ENCODE peak calls at places on chromosomes 1 and 21, in nine cellular contexts. One of them, this sample, is unnamed.

GRCh38 chr21:41958886-41959563 is 5.2 kb upstream of the C2CD2 start:
- DNase-seq in testis: peak; percentile 9
- DNase-seq in adrenal gland: peak; percentile 90
- DNase-seq in tibial artery: peak; percentile 91
- DNase-seq in neural progenitor cell: no peak
- DNase-seq in GM13977: peak; percentile 17
- DNase-seq in fibroblast of lung: no peak
- DNase-seq in mammary epithelial cell: peak; percentile 81
- DNase-seq in breast epithelium: peak; percentile 82
- DNase-seq in this sample: no peak

GRCh38 chr1:56773341-56774066 is 45.7 kb downstream of the FYB2 start:
- DNase-seq in testis: no peak
- DNase-seq in adrenal gland: no peak
- DNase-seq in tibial artery: no peak
- DNase-seq in neural progenitor cell: no peak
- DNase-seq in GM13977: no peak
- DNase-seq in fibroblast of lung: peak; percentile 10
- DNase-seq in mammary epithelial cell: no peak
- DNase-seq in breast epithelium: no peak
- DNase-seq in this sample: no peak

GRCh38 chr21:38968887-38969543 is 163.3 kb downstream of the ETS2 start:
- DNase-seq in testis: no peak
- DNase-seq in adrenal gland: no peak
- DNase-seq in tibial artery: no peak
- DNase-seq in neural progenitor cell: no peak
- DNase-seq in GM13977: no peak
- DNase-seq in fibroblast of lung: no peak
- DNase-seq in mammary epithelial cell: no peak
- DNase-seq in breast epithelium: no peak
- DNase-seq in this sample: no peak

GRCh38 chr1:29592731-29593130 is 356.4 kb downstream of the PTPRU start:
- DNase-seq in testis: no peak
- DNase-seq in adrenal gland: no peak
- DNase-seq in tibial artery: no peak
- DNase-seq in neural progenitor cell: no peak
- DNase-seq in GM13977: no peak
- DNase-seq in fibroblast of lung: no peak
- DNase-seq in mammary epithelial cell: no peak
- DNase-seq in breast epithelium: no peak
- DNase-seq in this sample: no peak

GRCh38 chr21:41668686-41669532 is 97.9 kb downstream of the RIPK4 start:
- DNase-seq in testis: no peak
- DNase-seq in adrenal gland: no peak
- DNase-seq in tibial artery: peak; percentile 53
- DNase-seq in neural progenitor cell: no peak
- DNase-seq in GM13977: no peak
- DNase-seq in fibroblast of lung: no peak
- DNase-seq in mammary epithelial cell: no peak
- DNase-seq in breast epithelium: no peak
- DNase-seq in this sample: no peak

GRCh38 chr1:165481820-165482532 is 37.0 kb upstream of the RXRG start:
- DNase-seq in testis: peak; percentile 41
- DNase-seq in adrenal gland: no peak
- DNase-seq in tibial artery: no peak
- DNase-seq in neural progenitor cell: no peak
- DNase-seq in GM13977: no peak
- DNase-seq in fibroblast of lung: peak; percentile 81
- DNase-seq in mammary epithelial cell: peak; percentile 96
- DNase-seq in breast epithelium: peak; percentile 31
- DNase-seq in this sample: no peak

GRCh38 chr1:229309684-229310083 is 33.2 kb downstream of the CCSAP start:
- DNase-seq in testis: no peak
- DNase-seq in adrenal gland: no peak
- DNase-seq in tibial artery: no peak
- DNase-seq in neural progenitor cell: no peak
- DNase-seq in GM13977: no peak
- DNase-seq in fibroblast of lung: no peak
- DNase-seq in mammary epithelial cell: no peak
- DNase-seq in breast epithelium: no peak
- DNase-seq in this sample: no peak

GRCh38 chr1:40627987-40628902 is 37.2 kb downstream of the RIMS3 start:
- DNase-seq in testis: no peak
- DNase-seq in adrenal gland: no peak
- DNase-seq in tibial artery: peak; percentile 34
- DNase-seq in neural progenitor cell: no peak
- DNase-seq in GM13977: peak; percentile 57
- DNase-seq in fibroblast of lung: no peak
- DNase-seq in mammary epithelial cell: peak; percentile 84
- DNase-seq in breast epithelium: no peak
- DNase-seq in this sample: peak; percentile 73

GRCh38 chr1:229410692-229411433 is 23.0 kb downstream of the ACTA1 start:
- DNase-seq in testis: peak; percentile 82
- DNase-seq in adrenal gland: peak; percentile 91
- DNase-seq in tibial artery: peak; percentile 89
- DNase-seq in neural progenitor cell: peak; percentile 56
- DNase-seq in GM13977: no peak
- DNase-seq in fibroblast of lung: peak; percentile 64
- DNase-seq in mammary epithelial cell: peak; percentile 43
- DNase-seq in breast epithelium: no peak
- DNase-seq in this sample: no peak

GRCh38 chr1:45305231-45305630 is 21.5 kb upstream of the HPDL start:
- DNase-seq in testis: no peak
- DNase-seq in adrenal gland: no peak
- DNase-seq in tibial artery: peak; percentile 51
- DNase-seq in neural progenitor cell: no peak
- DNase-seq in GM13977: no peak
- DNase-seq in fibroblast of lung: no peak
- DNase-seq in mammary epithelial cell: no peak
- DNase-seq in breast epithelium: no peak
- DNase-seq in this sample: no peak

GRCh38 chr1:45302505-45303331 is 24.0 kb upstream of the HPDL start:
- DNase-seq in testis: no peak
- DNase-seq in adrenal gland: no peak
- DNase-seq in tibial artery: no peak
- DNase-seq in neural progenitor cell: no peak
- DNase-seq in GM13977: no peak
- DNase-seq in fibroblast of lung: no peak
- DNase-seq in mammary epithelial cell: no peak
- DNase-seq in breast epithelium: no peak
- DNase-seq in this sample: peak; percentile 24

GRCh38 chr1:45306319-45306718 is 20.4 kb upstream of the HPDL start:
- DNase-seq in testis: no peak
- DNase-seq in adrenal gland: no peak
- DNase-seq in tibial artery: no peak
- DNase-seq in neural progenitor cell: peak; percentile 42
- DNase-seq in GM13977: peak; percentile 70
- DNase-seq in fibroblast of lung: peak; percentile 32
- DNase-seq in mammary epithelial cell: peak; percentile 30
- DNase-seq in breast epithelium: no peak
- DNase-seq in this sample: peak; percentile 59

GRCh38 chr1:45304311-45305081 is 22.2 kb upstream of the HPDL start:
- DNase-seq in testis: peak; percentile 34
- DNase-seq in adrenal gland: peak; percentile 45
- DNase-seq in tibial artery: peak; percentile 59
- DNase-seq in neural progenitor cell: peak; percentile 38
- DNase-seq in GM13977: peak; percentile 28
- DNase-seq in fibroblast of lung: peak; percentile 10
- DNase-seq in mammary epithelial cell: no peak
- DNase-seq in breast epithelium: no peak
- DNase-seq in this sample: peak; percentile 50

GRCh38 chr1:45303582-45304310 is 22.9 kb upstream of the HPDL start:
- DNase-seq in testis: peak; percentile 99
- DNase-seq in adrenal gland: peak; percentile 98
- DNase-seq in tibial artery: peak; percentile 99
- DNase-seq in neural progenitor cell: peak; percentile 98
- DNase-seq in GM13977: peak; percentile 96
- DNase-seq in fibroblast of lung: peak; percentile 97
- DNase-seq in mammary epithelial cell: peak; percentile 97
- DNase-seq in breast epithelium: peak; percentile 98
- DNase-seq in this sample: peak; percentile 97
- TF ChIP-seq CTCF in testis: peak; percentile 84
- TF ChIP-seq CTCF in adrenal gland: peak; percentile 79
- TF ChIP-seq CTCF in tibial artery: peak; percentile 62
- TF ChIP-seq CTCF in neural progenitor cell: peak; percentile 67
- TF ChIP-seq CTCF in GM13977: peak; percentile 86
- TF ChIP-seq CTCF in fibroblast of lung: peak; percentile 48
- TF ChIP-seq CTCF in mammary epithelial cell: peak; percentile 17
- TF ChIP-seq CTCF in breast epithelium: peak; percentile 17
- TF ChIP-seq CTCF in this sample: peak; percentile 81

GRCh38 chr1:55504306-55504706 is 289.1 kb upstream of the USP24 start:
- DNase-seq in testis: no peak
- DNase-seq in adrenal gland: no peak
- DNase-seq in tibial artery: no peak
- DNase-seq in neural progenitor cell: peak; percentile 24
- DNase-seq in GM13977: no peak
- DNase-seq in fibroblast of lung: peak; percentile 4
- DNase-seq in mammary epithelial cell: no peak
- DNase-seq in breast epithelium: no peak
- DNase-seq in this sample: no peak

GRCh38 chr1:55505326-55505725 is 290.2 kb upstream of the USP24 start:
- DNase-seq in testis: no peak
- DNase-seq in adrenal gland: no peak
- DNase-seq in tibial artery: no peak
- DNase-seq in neural progenitor cell: no peak
- DNase-seq in GM13977: no peak
- DNase-seq in fibroblast of lung: no peak
- DNase-seq in mammary epithelial cell: no peak
- DNase-seq in breast epithelium: no peak
- DNase-seq in this sample: no peak

GRCh38 chr1:55507578-55507931 is 292.4 kb upstream of the USP24 start:
- DNase-seq in testis: no peak
- DNase-seq in adrenal gland: no peak
- DNase-seq in tibial artery: no peak
- DNase-seq in neural progenitor cell: no peak
- DNase-seq in GM13977: no peak
- DNase-seq in fibroblast of lung: no peak
- DNase-seq in mammary epithelial cell: no peak
- DNase-seq in breast epithelium: no peak
- DNase-seq in this sample: no peak

GRCh38 chr1:55503663-55504305 is 288.6 kb upstream of the USP24 start:
- DNase-seq in testis: no peak
- DNase-seq in adrenal gland: no peak
- DNase-seq in tibial artery: no peak
- DNase-seq in neural progenitor cell: no peak
- DNase-seq in GM13977: no peak
- DNase-seq in fibroblast of lung: peak; percentile 43
- DNase-seq in mammary epithelial cell: no peak
- DNase-seq in breast epithelium: no peak
- DNase-seq in this sample: no peak

DNA sequence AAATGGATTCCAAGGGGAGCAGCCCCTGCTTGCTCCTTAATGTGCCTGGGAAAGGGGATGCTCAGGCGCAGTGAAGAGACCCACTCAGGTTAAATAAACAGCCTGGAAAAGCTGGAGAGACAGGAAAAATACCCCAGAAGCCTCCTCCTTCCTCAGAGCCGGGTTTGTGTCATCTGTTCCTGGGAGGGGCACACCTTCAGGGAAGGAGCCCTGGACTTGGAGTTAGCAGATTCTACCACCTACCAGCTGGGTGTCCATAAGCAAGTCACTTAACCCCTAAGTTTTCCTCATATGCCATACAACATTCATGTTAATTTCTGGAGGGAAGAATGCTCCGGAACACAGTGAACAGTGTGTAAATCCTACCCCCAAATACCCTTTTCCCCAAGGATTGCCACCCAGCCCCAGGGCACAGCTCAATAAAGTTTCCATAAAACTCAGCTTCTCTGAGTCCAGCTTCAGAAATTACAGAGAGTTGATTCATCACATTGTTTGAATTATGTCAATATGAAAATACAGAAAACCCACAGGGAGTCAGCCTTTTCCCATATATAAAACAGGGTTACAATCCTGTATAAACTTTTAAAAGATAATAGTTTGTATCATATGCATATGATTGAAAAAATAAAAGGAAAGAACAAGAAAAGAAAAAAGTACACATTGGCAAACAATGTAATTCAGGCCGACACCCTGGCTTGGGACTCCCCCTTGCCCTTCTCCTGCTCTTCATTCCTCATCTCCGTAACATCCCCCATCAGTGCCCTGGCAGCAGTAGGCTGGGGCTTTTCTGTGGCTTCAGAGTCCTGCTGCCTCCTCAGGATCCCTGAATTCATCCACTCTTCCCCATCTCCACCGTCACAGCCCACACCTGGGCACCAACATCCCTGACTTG is 291.8 kb upstream of the USP24 start:
- DNase-seq in testis: no peak
- DNase-seq in adrenal gland: no peak
- DNase-seq in tibial artery: no peak
- DNase-seq in neural progenitor cell: no peak
- DNase-seq in GM13977: no peak
- DNase-seq in fibroblast of lung: peak; percentile 26
- DNase-seq in mammary epithelial cell: peak; percentile 40
- DNase-seq in breast epithelium: no peak
- DNase-seq in this sample: no peak
- TF ChIP-seq CTCF in testis: no peak
- TF ChIP-seq CTCF in adrenal gland: no peak
- TF ChIP-seq CTCF in tibial artery: no peak
- TF ChIP-seq CTCF in neural progenitor cell: no peak
- TF ChIP-seq CTCF in GM13977: no peak
- TF ChIP-seq CTCF in fibroblast of lung: no peak
- TF ChIP-seq CTCF in mammary epithelial cell: no peak
- TF ChIP-seq CTCF in breast epithelium: no peak
- TF ChIP-seq CTCF in this sample: no peak

DNA sequence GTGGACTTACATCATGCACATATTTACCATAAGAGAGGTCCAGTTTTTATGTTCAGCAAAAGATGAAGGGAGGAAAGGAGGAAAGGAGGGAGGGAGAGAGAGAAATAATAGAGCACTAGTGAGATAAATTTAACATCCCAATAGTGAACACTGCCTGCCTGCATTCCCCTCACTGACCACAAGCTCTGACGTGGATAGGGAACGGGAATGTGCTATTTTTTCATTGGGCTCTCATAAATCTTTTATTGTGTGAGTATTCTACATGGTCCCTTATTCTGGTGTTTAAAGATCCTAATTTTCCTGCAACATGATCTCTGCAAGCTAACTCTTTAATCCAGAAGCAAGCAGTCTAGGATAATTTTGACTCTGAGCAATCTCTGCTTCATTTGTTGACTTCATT is 82.2 kb downstream of the TTC3 start:
- DNase-seq in testis: no peak
- DNase-seq in adrenal gland: no peak
- DNase-seq in tibial artery: no peak
- DNase-seq in neural progenitor cell: no peak
- DNase-seq in GM13977: no peak
- DNase-seq in fibroblast of lung: peak; percentile 32
- DNase-seq in mammary epithelial cell: no peak
- DNase-seq in breast epithelium: no peak
- DNase-seq in this sample: no peak
- TF ChIP-seq CTCF in testis: no peak
- TF ChIP-seq CTCF in adrenal gland: peak; percentile 24
- TF ChIP-seq CTCF in tibial artery: peak; percentile 23
- TF ChIP-seq CTCF in neural progenitor cell: no peak
- TF ChIP-seq CTCF in GM13977: no peak
- TF ChIP-seq CTCF in fibroblast of lung: no peak
- TF ChIP-seq CTCF in mammary epithelial cell: no peak
- TF ChIP-seq CTCF in breast epithelium: no peak
- TF ChIP-seq CTCF in this sample: no peak

DNA sequence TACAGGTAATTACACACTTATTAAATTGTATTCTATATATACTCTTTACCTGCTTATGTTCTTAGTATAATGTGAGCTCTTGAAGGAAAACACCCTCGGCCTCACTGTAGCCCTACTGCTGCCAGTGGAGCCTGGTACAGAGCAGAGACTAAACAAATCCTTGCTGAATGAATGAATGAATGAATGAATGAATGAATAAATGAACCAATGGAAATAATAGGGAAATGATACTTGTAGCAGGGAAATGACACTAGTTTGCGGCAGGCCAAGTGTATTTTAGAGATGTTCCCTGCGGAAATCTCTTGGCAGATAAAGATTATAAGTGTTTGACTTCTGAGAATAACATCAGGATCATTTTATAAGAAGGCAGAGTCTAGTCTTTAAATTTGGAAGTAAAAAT is 199.0 kb upstream of the MAP1LC3C start:
- DNase-seq in testis: no peak
- DNase-seq in adrenal gland: no peak
- DNase-seq in tibial artery: no peak
- DNase-seq in neural progenitor cell: no peak
- DNase-seq in GM13977: no peak
- DNase-seq in fibroblast of lung: no peak
- DNase-seq in mammary epithelial cell: no peak
- DNase-seq in breast epithelium: no peak
- DNase-seq in this sample: no peak
- TF ChIP-seq CTCF in testis: no peak
- TF ChIP-seq CTCF in adrenal gland: no peak
- TF ChIP-seq CTCF in tibial artery: no peak
- TF ChIP-seq CTCF in neural progenitor cell: no peak
- TF ChIP-seq CTCF in GM13977: no peak
- TF ChIP-seq CTCF in fibroblast of lung: no peak
- TF ChIP-seq CTCF in mammary epithelial cell: no peak
- TF ChIP-seq CTCF in breast epithelium: no peak
- TF ChIP-seq CTCF in this sample: no peak